ENCODE peak calls at places on chromosomes 7 and 10, in seven cellular contexts. P, Q, T, E, W, Z and U are unnamed samples.
A peak's percentile ranks its signal among the peaks of the same experiment; 100 is the strongest.

GRCh38 chr10:72306215-72306760 is 32.6 kb downstream of the DDIT4 start:
- DNase-seq in P (no peak), Q (no peak), T (no peak), E (no peak), W (no peak), Z (no peak), U (no peak)

GRCh38 chr7:94529516-94529915 is 19.9 kb downstream of the CASD1 start:
- DNase-seq in P (no peak), Q (no peak), T (peak; percentile 19), E (no peak), W (no peak), Z (no peak), U (peak; percentile 14)

GRCh38 chr7:47180268-47180826 is 401.6 kb downstream of the TNS3 start:
- DNase-seq in P (peak; percentile 66), Q (peak; percentile 33), T (peak; percentile 78), E (peak; percentile 75), W (peak; percentile 85), Z (peak; percentile 15), U (peak; percentile 79)

GRCh38 chr7:2475678-2476015 is 551 bp downstream of the GRIFIN start:
- DNase-seq in P (no peak), Q (no peak), T (no peak), E (no peak), W (no peak), Z (no peak), U (no peak)

GRCh38 chr10:24156686-24157085 is 52.3 kb upstream of the KIAA1217 start:
- DNase-seq in P (no peak), Q (no peak), T (no peak), E (no peak), W (no peak), Z (no peak), U (no peak)

GRCh38 chr10:58570307-58570723 is 57.6 kb downstream of the BICC1 start:
- DNase-seq in P (no peak), Q (no peak), T (no peak), E (no peak), W (no peak), Z (no peak), U (peak; percentile 62)

GRCh38 chr7:79199266-79199665 is 254.2 kb downstream of the MAGI2 start:
- DNase-seq in P (no peak), Q (no peak), T (no peak), E (no peak), W (no peak), Z (no peak), U (peak; percentile 49)

GRCh38 chr10:58362026-58362799 is 23.0 kb upstream of the TFAM start:
- DNase-seq in P (no peak), Q (no peak), T (no peak), E (no peak), W (no peak), Z (no peak), U (peak; percentile 62)

GRCh38 chr10:15459218-15459617 is 88.1 kb upstream of the FAM171A1 start:
- DNase-seq in P (no peak), Q (no peak), T (no peak), E (no peak), W (no peak), Z (peak; percentile 16), U (no peak)

GRCh38 chr7:81715984-81716588 is 53.8 kb downstream of the HGF start:
- DNase-seq in P (no peak), Q (peak; percentile 60), T (peak; percentile 59), E (peak; percentile 12), W (no peak), Z (no peak), U (peak; percentile 53)

GRCh38 chr7:36469236-36469635 is 79.6 kb downstream of the ANLN start:
- DNase-seq in P (no peak), Q (no peak), T (no peak), E (no peak), W (no peak), Z (no peak), U (no peak)

GRCh38 chr10:118033905-118034304 is 12.8 kb downstream of the RAB11FIP2 start:
- DNase-seq in P (no peak), Q (no peak), T (peak; percentile 81), E (no peak), W (no peak), Z (no peak), U (no peak)

GRCh38 chr10:98309366-98310355 is 41.7 kb upstream of the LOXL4 start:
- DNase-seq in P (peak; percentile 89), Q (peak; percentile 49), T (peak; percentile 81), E (peak; percentile 58), W (peak; percentile 10), Z (peak; percentile 8), U (peak; percentile 78)

GRCh38 chr7:155457544-155458316 is at the start of gene EN2:
- DNase-seq in P (no peak), Q (no peak), T (no peak), E (no peak), W (no peak), Z (no peak), U (no peak)

GRCh38 chr7:98395951-98396350 is 4.9 kb downstream of the BAIAP2L1 start:
- DNase-seq in P (no peak), Q (no peak), T (no peak), E (no peak), W (no peak), Z (no peak), U (no peak)

GRCh38 chr10:126315471-126316177 is 72.7 kb downstream of the ADAM12 start:
- DNase-seq in P (no peak), Q (no peak), T (peak; percentile 75), E (no peak), W (no peak), Z (no peak), U (peak; percentile 94)

GRCh38 chr10:88865281-88865876 is 13.7 kb upstream of the ANKRD22 start:
- DNase-seq in P (no peak), Q (no peak), T (peak; percentile 37), E (no peak), W (no peak), Z (no peak), U (no peak)

GRCh38 chr7:7902845-7903244 is 65.8 kb upstream of the GLCCI1 start:
- DNase-seq in P (no peak), Q (no peak), T (no peak), E (no peak), W (no peak), Z (peak; percentile 10), U (no peak)

GRCh38 chr7:130853503-130854279 is 119.7 kb upstream of the KLF14 start:
- DNase-seq in P (peak; percentile 57), Q (peak; percentile 96), T (peak; percentile 58), E (peak; percentile 67), W (no peak), Z (no peak), U (peak; percentile 78)

GRCh38 chr10:62048919-62049636 is 147.6 kb downstream of the ARID5B start:
- DNase-seq in P (peak; percentile 59), Q (no peak), T (peak; percentile 99), E (peak; percentile 75), W (peak; percentile 51), Z (no peak), U (peak; percentile 98)

GRCh38 chr10:46526682-46527038 is 29.8 kb downstream of the GPRIN2 start:
- DNase-seq in P (peak; percentile 83), Q (no peak), T (no peak), E (peak; percentile 61), W (no peak), Z (no peak), U (peak; percentile 19)

GRCh38 chr10:86785968-86786367 is 29.5 kb downstream of the BMPR1A start:
- DNase-seq in P (no peak), Q (no peak), T (peak; percentile 26), E (no peak), W (no peak), Z (no peak), U (no peak)

GRCh38 chr10:91088300-91089140 is 131.9 kb upstream of the PCGF5 start:
- DNase-seq in P (peak; percentile 23), Q (peak; percentile 1), T (peak; percentile 18), E (no peak), W (peak; percentile 37), Z (no peak), U (peak; percentile 6)

GRCh38 chr7:103947026-103947655 is 42.3 kb downstream of the RELN start:
- DNase-seq in P (no peak), Q (no peak), T (no peak), E (no peak), W (no peak), Z (no peak), U (no peak)
- H3K4me2 ChIP-seq in P (no peak overlapping the region), Q (no peak overlapping the region), T (no peak overlapping the region), E (no peak overlapping the region), W (no peak overlapping the region), Z (no peak overlapping the region), U (no peak overlapping the region)

GRCh38 chr7:30251708-30252329 is 32.6 kb upstream of the ZNRF2 start:
- DNase-seq in P (no peak), Q (no peak), T (peak; percentile 12), E (no peak), W (no peak), Z (no peak), U (peak; percentile 20)

GRCh38 chr7:30247546-30248386 is 36.6 kb upstream of the ZNRF2 start:
- DNase-seq in P (no peak), Q (no peak), T (no peak), E (no peak), W (peak; percentile 39), Z (no peak), U (no peak)

GRCh38 chr7:30249316-30249715 is 35.1 kb upstream of the ZNRF2 start:
- DNase-seq in P (no peak), Q (no peak), T (no peak), E (no peak), W (no peak), Z (no peak), U (no peak)

GRCh38 chr7:30252885-30253795 is 31.3 kb upstream of the ZNRF2 start:
- DNase-seq in P (no peak), Q (no peak), T (no peak), E (peak; percentile 77), W (no peak), Z (no peak), U (no peak)

DNA sequence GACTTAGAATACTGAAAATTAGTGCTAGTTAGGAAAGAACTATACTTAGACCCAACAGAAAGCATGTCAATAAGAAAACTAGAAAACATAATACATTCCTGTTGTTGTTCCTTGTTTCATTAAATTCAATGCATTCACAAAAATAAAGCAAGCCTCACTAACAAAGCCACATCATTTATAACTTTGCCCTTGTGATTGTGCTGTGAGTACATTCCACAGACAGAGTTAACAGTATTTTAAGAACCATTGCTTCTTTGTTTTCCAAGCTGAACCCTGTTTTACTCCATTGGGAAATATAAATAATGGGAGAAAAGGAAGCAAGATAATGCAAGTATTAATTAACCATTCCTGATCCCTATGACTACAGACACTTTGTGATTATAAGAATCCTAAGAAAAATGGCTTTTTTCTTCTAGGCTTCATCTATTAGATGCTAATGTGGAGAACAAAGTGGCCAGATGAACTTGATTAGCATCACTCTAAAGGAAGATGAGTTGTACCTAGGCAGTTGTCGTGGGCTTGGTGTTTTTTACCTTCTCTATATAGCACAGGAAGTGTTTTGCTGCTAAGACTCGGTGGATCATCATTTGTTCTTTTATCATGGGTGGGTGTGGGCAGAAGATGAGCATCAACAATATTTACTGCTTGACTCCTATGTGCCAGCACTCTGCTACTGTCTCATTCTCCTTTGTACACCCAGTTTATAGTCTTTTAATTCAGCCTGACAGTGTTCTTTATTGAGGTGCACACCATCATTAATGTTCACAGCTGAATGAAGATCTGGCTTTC is 34.2 kb upstream of the ZNRF2 start:
- DNase-seq in P (no peak), Q (no peak), T (no peak), E (no peak), W (no peak), Z (no peak), U (no peak)
- H3K4me2 ChIP-seq in P (no peak overlapping the region), Q (no peak overlapping the region), T (no peak overlapping the region), E (no peak overlapping the region), W (no peak overlapping the region), Z (no peak overlapping the region), U (no peak overlapping the region)

GRCh38 chr7:55775051-55775420 is 87.5 kb downstream of the SEPTIN14 start:
- DNase-seq in P (no peak), Q (no peak), T (no peak), E (no peak), W (no peak), Z (no peak), U (no peak)
- H3K4me2 ChIP-seq in P (no peak overlapping the region), Q (no peak overlapping the region), T (no peak overlapping the region), E (no peak overlapping the region), W (no peak overlapping the region), Z (no peak overlapping the region), U (no peak overlapping the region)

GRCh38 chr7:116541951-116542350 is 17.1 kb downstream of the CAV1 start:
- DNase-seq in P (no peak), Q (no peak), T (peak; percentile 28), E (no peak), W (no peak), Z (no peak), U (no peak)
- H3K4me2 ChIP-seq in P (peak overlapping the region; percentile 42), Q (no peak overlapping the region), T (no peak overlapping the region), E (no peak overlapping the region), W (no peak overlapping the region), Z (no peak overlapping the region), U (no peak overlapping the region)